ENCODE peak calls at places on chromosome 22, in six cellular contexts. Y is iPS-NIHi11, I is GM04504, A is GM23248, W is fibroblast of pulmonary artery, L is HTR-8/SVneo. R is an unnamed sample.

GRCh38 chr22:26642465-26643367 is 14.7 kb upstream of the MIAT start:
- DNase-seq in I (no peak), Y (no peak), L (no peak), W (no peak), A (no peak), R (no peak)

GRCh38 chr22:40348025-40348658 is 1.8 kb downstream of the ADSL start:
- DNase-seq in L (peak), Y (peak), I (no peak), W (peak), A (peak), R (no peak)

GRCh38 chr22:41825376-41825775 is 7.5 kb upstream of the SREBF2 start:
- DNase-seq in A (peak), L (no peak), I (no peak), W (peak), Y (no peak), R (no peak)

GRCh38 chr22:24518774-24519485 is 23.8 kb downstream of the UPB1 start:
- DNase-seq in Y (no peak), A (no peak), W (no peak), I (no peak), L (no peak), R (no peak)

GRCh38 chr22:45366713-45367112 is 46.7 kb downstream of the SMC1B start:
- DNase-seq in I (no peak), L (no peak), Y (no peak), W (no peak), A (no peak), R (no peak)

GRCh38 chr22:19057539-19057938 is 64.7 kb downstream of the DGCR2 start:
- DNase-seq in I (no peak), Y (no peak), A (no peak), L (no peak), W (no peak), R (no peak)

GRCh38 chr22:36453855-36454378 is 27.5 kb downstream of the TXN2 start:
- DNase-seq in Y (no peak), L (no peak), W (no peak), I (no peak), A (no peak), R (no peak)

GRCh38 chr22:45493286-45493771 is 9.4 kb upstream of the FBLN1 start:
- DNase-seq in I (peak), W (peak), Y (no peak), A (peak), L (no peak), R (no peak)

GRCh38 chr22:29266564-29267461 is 968 bp downstream of the RHBDD3 start:
- DNase-seq in A (peak), W (peak), Y (peak), L (no peak), I (no peak), R (no peak)

GRCh38 chr22:41197808-41198585 is 7.1 kb upstream of the L3MBTL2 start:
- DNase-seq in Y (no peak), L (peak), A (peak), I (no peak), W (no peak), R (no peak)

GRCh38 chr22:30875481-30876215 is 92.9 kb downstream of the MORC2 start:
- DNase-seq in A (peak), I (no peak), Y (peak), L (no peak), W (no peak), R (no peak)

GRCh38 chr22:24807284-24807950 is 1.4 kb downstream of the SGSM1 start:
- DNase-seq in I (no peak), W (peak), L (no peak), A (no peak), Y (no peak), R (no peak)

GRCh38 chr22:45212992-45213751 is 27.5 kb downstream of the KIAA0930 start:
- DNase-seq in L (no peak), I (no peak), A (peak), Y (no peak), W (peak), R (no peak)

GRCh38 chr22:50140615-50141014 is 29.9 kb upstream of the PANX2 start:
- DNase-seq in Y (no peak), L (no peak), W (peak), A (no peak), I (no peak), R (no peak)

GRCh38 chr22:46009730-46010129 is 32.8 kb upstream of the WNT7B start:
- DNase-seq in A (no peak), I (no peak), Y (no peak), L (no peak), W (no peak), R (no peak)

GRCh38 chr22:37560682-37561208 is 465 bp downstream of the CDC42EP1 start:
- DNase-seq in A (peak), L (no peak), I (no peak), W (peak), Y (peak), R (no peak)

GRCh38 chr22:19620742-19621371 is 93.4 kb upstream of the SEPTIN5 start:
- DNase-seq in A (no peak), Y (no peak), I (no peak), L (no peak), W (peak), R (no peak)

GRCh38 chr22:27715078-27715477 is 86.5 kb downstream of the MN1 start:
- DNase-seq in A (no peak), Y (no peak), L (no peak), W (no peak), I (no peak), R (no peak)

GRCh38 chr22:23800297-23801237 is 13.8 kb downstream of the SMARCB1 start:
- DNase-seq in Y (no peak), I (no peak), L (no peak), W (no peak), A (no peak), R (no peak)

GRCh38 chr22:38311331-38311635 is 6.0 kb downstream of the CSNK1E start:
- DNase-seq in Y (no peak), L (no peak), A (peak), W (no peak), I (no peak), R (no peak)

GRCh38 chr22:35539910-35540599 is 576 bp upstream of the RASD2 start:
- DNase-seq in W (no peak), Y (peak), I (no peak), L (peak), A (peak), R (peak)

GRCh38 chr22:47277511-47277910 is 515.1 kb downstream of the TBC1D22A start:
- DNase-seq in W (no peak), I (no peak), Y (no peak), L (no peak), A (no peak), R (no peak)

GRCh38 chr22:30196141-30196866 is 50.3 kb downstream of the LIF start:
- DNase-seq in L (peak), A (peak), W (peak), I (peak), Y (peak), R (no peak)

GRCh38 chr22:23763579-23764331 is 965 bp downstream of the C22orf15 start:
- DNase-seq in Y (no peak), L (no peak), W (no peak), I (no peak), A (no peak), R (no peak)

GRCh38 chr22:46961591-46962290 is 199.3 kb downstream of the TBC1D22A start:
- DNase-seq in A (no peak), W (no peak), I (no peak), Y (no peak), L (no peak), R (no peak)

GRCh38 chr22:29703595-29704195 is 16.1 kb upstream of the CABP7 start:
- DNase-seq in A (no peak), L (no peak), W (no peak), I (no peak), Y (no peak), R (no peak)

GRCh38 chr22:49124588-49124987 is 703.1 kb downstream of the BRD1 start:
- DNase-seq in W (no peak), L (no peak), Y (no peak), A (no peak), I (no peak), R (no peak)

GRCh38 chr22:24060375-24060788 is 49.3 kb downstream of the CABIN1 start:
- DNase-seq in I (peak), W (peak), L (no peak), Y (no peak), A (peak), R (no peak)